ENCODE peak calls at places on chromosome 21, in ten cellular contexts. Q is prostate gland, T is right cardiac atrium, H is neural progenitor cell, B is GM23248, A is pancreas, L is HL-60, J is colonic mucosa, I is H1, S is PC-3. O is an unnamed sample.

GRCh38 chr21:16407403-16408279 is 677.9 kb downstream of the USP25 start:
- DNase-seq in Q (no peak), T (no peak), H (no peak), B (peak; percentile 14), A (no peak), L (no peak), J (no peak), I (no peak), S (no peak), O (no peak)

GRCh38 chr21:44930543-44930981 is 9.3 kb upstream of the SLX9 start:
- DNase-seq in Q (no peak), T (peak; percentile 80), H (no peak), B (peak; percentile 65), A (no peak), L (peak; percentile 23), J (peak; percentile 45), I (no peak), S (peak; percentile 72), O (peak; percentile 78)

GRCh38 chr21:16418663-16419062 is 688.9 kb downstream of the USP25 start:
- DNase-seq in Q (no peak), T (no peak), H (no peak), B (no peak), A (no peak), L (no peak), J (no peak), I (no peak), S (no peak), O (no peak)

GRCh38 chr21:15221799-15222386 is 157.1 kb upstream of the NRIP1 start:
- DNase-seq in Q (no peak), T (peak; percentile 46), H (peak; percentile 23), B (peak; percentile 86), A (peak; percentile 14), L (peak; percentile 57), J (no peak), I (peak; percentile 46), S (peak; percentile 86), O (no peak)

GRCh38 chr21:43921979-43922945 is 57.2 kb downstream of the AGPAT3 start:
- DNase-seq in Q (no peak), T (peak; percentile 68), H (no peak), B (no peak), A (no peak), L (peak; percentile 38), J (no peak), I (no peak), S (no peak), O (peak; percentile 70)

GRCh38 chr21:35895598-35895997 is 164.7 kb downstream of the SETD4 start:
- DNase-seq in Q (no peak), T (no peak), H (no peak), B (no peak), A (no peak), L (no peak), J (no peak), I (no peak), S (no peak), O (no peak)

GRCh38 chr21:27586326-27586725 is 619.4 kb upstream of the ADAMTS5 start:
- DNase-seq in Q (no peak), T (no peak), H (no peak), B (peak; percentile 33), A (no peak), L (no peak), J (no peak), I (no peak), S (no peak), O (no peak)

GRCh38 chr21:32412162-32412997 is at the start of gene EVA1C:
- DNase-seq in Q (peak; percentile 64), T (peak; percentile 91), H (peak; percentile 63), B (peak; percentile 72), A (peak; percentile 77), L (no peak), J (peak; percentile 67), I (peak; percentile 79), S (peak; percentile 71), O (peak; percentile 91)

GRCh38 chr21:31444061-31444460 is 100.0 kb upstream of the TIAM1 start:
- DNase-seq in Q (no peak), T (peak; percentile 64), H (no peak), B (peak; percentile 83), A (no peak), L (no peak), J (no peak), I (no peak), S (no peak), O (no peak)

GRCh38 chr21:31983120-31983519 is 110.3 kb downstream of the HUNK start:
- DNase-seq in Q (no peak), T (no peak), H (no peak), B (no peak), A (peak; percentile 40), L (no peak), J (no peak), I (no peak), S (no peak), O (no peak)

GRCh38 chr21:21715286-21715969 is 717.2 kb downstream of the NCAM2 start:
- DNase-seq in Q (no peak), T (no peak), H (no peak), B (peak; percentile 81), A (no peak), L (no peak), J (no peak), I (no peak), S (peak; percentile 3), O (no peak)

GRCh38 chr21:44797775-44798174 is 3.8 kb downstream of the UBE2G2 start:
- DNase-seq in Q (no peak), T (no peak), H (no peak), B (no peak), A (no peak), L (no peak), J (no peak), I (no peak), S (no peak), O (no peak)

GRCh38 chr21:31403596-31404333 is 59.7 kb upstream of the TIAM1 start:
- DNase-seq in Q (no peak), T (no peak), H (no peak), B (no peak), A (no peak), L (no peak), J (no peak), I (no peak), S (no peak), O (no peak)

GRCh38 chr21:42228709-42229220 is 9.8 kb downstream of the ABCG1 start:
- DNase-seq in Q (no peak), T (no peak), H (no peak), B (no peak), A (no peak), L (no peak), J (no peak), I (no peak), S (no peak), O (peak; percentile 77)
- H3K4me3 ChIP-seq in Q (no peak overlapping the region), T (no peak overlapping the region), H (no peak overlapping the region), B (no peak overlapping the region), A (no peak overlapping the region), L (no peak overlapping the region), J (no peak overlapping the region), I (no peak overlapping the region), S (no peak overlapping the region), O (no peak overlapping the region)

DNA sequence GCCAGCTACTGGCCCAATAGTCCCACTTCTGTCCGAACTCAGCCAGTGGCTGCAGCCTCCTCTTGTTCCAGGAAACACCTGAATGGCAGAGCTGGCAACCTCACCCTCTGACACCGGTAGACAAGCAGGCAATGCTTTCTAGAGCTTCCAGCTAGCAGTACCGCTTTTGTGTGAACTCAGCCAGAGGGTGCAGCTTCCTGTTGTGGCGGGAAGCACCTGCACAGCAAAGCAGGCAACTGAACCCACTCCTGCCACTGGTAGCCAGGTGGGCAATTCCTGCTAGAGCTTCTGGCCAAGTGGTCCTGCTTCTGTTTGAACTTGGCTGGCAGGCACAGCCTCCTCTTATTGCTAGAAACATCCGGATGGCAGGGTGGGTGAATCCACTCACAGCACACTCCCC is 40.1 kb upstream of the TMPRSS15 start:
- DNase-seq in Q (no peak), T (no peak), H (no peak), B (no peak), A (no peak), L (peak; percentile 13), J (no peak), I (no peak), S (no peak), O (no peak)
- H3K27ac ChIP-seq in Q (no peak overlapping the region), T (no peak overlapping the region), H (no peak overlapping the region), B (no peak overlapping the region), A (no peak overlapping the region), L (no peak overlapping the region), J (no peak overlapping the region), I (no peak overlapping the region), S (no peak overlapping the region), O (no peak overlapping the region)

DNA sequence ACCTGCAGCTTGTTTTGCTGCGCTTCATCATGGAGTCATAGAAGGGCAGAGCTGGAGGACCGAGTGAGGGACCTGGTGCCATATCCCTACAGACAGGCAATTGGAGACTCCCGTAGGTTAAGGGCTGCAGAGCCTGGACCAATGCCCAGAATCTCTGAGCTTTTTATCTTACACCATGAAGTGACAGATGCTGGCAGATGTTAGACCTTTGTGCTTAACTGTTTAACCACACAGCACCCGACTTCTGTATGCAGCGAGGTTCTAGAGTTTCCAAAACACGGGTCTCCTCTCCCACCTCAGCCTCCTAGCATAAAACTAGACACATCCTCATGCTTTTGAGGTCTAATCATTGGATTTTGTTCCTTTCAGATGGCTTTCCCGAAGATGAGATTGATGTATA is 47.5 kb downstream of the B3GALT5 start:
- DNase-seq in Q (no peak), T (no peak), H (no peak), B (peak; percentile 30), A (peak; percentile 58), L (no peak), J (peak; percentile 71), I (no peak), S (peak; percentile 25), O (no peak)
- H3K4me3 ChIP-seq in Q (no peak overlapping the region), T (peak overlapping the region; percentile 18), H (no peak overlapping the region), B (peak overlapping the region; percentile 58), A (no peak overlapping the region), L (no peak overlapping the region), J (peak overlapping the region; percentile 35), I (no peak overlapping the region), S (no peak overlapping the region), O (no peak overlapping the region)

DNA sequence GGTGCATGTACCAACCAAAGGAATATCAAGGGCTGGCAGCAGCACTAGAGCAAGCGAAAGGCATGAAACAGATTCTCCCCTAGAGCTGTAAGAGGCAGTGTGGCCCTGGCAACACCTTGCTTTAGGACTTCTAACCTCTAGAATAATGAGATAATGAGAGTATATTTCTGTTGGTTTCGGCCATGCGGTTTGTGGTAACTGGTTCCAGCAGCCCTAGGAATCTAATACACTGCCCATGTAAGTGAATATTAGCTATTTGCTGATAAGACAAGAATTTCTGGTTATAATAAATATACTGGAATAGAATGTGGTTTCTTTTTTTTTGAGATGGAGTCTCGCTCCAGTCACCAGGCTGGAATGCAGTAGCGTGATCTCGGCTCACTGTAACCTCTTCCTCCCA is 199.4 kb downstream of the GABPA start:
- DNase-seq in Q (no peak), T (no peak), H (no peak), B (no peak), A (no peak), L (no peak), J (no peak), I (no peak), S (peak; percentile 6), O (no peak)
- H3K27ac ChIP-seq in Q (peak overlapping the region; percentile 52), T (peak overlapping the region; percentile 39), H (no peak overlapping the region), B (peak overlapping the region; percentile 69), A (no peak overlapping the region), L (no peak overlapping the region), J (no peak overlapping the region), I (no peak overlapping the region), S (peak overlapping the region; percentile 80), O (no peak overlapping the region)

GRCh38 chr21:46100020-46100419 is 2.1 kb downstream of the COL6A2 start:
- DNase-seq in Q (no peak), T (peak; percentile 21), H (no peak), B (no peak), A (no peak), L (no peak), J (no peak), I (no peak), S (no peak), O (peak; percentile 27)
- H3K4me3 ChIP-seq in Q (no peak overlapping the region), T (peak overlapping the region; percentile 94), H (no peak overlapping the region), B (peak overlapping the region; percentile 85), A (no peak overlapping the region), L (no peak overlapping the region), J (peak overlapping the region; percentile 45), I (no peak overlapping the region), S (peak overlapping the region; percentile 86), O (no peak overlapping the region)

GRCh38 chr21:34818663-34819158 is 149.9 kb downstream of the CLIC6 start:
- DNase-seq in Q (peak; percentile 72), T (no peak), H (no peak), B (no peak), A (no peak), L (no peak), J (peak; percentile 13), I (no peak), S (no peak), O (no peak)
- H3K27ac ChIP-seq in Q (no peak overlapping the region), T (no peak overlapping the region), H (no peak overlapping the region), B (peak overlapping the region; percentile 23), A (no peak overlapping the region), L (no peak overlapping the region), J (no peak overlapping the region), I (no peak overlapping the region), S (no peak overlapping the region), O (no peak overlapping the region)

O was measured in kidney.